ENCODE peak calls at places on chromosomes 4 and X, in eight cellular contexts. Z is progenitor cell of endocrine pancreas; O is activated naive CD4-positive, alpha-beta T cell; A is AG09309; I is HEK293T; X is prostate gland; S is anterior cingulate cortex; L is heart right ventricle. J is an unnamed sample.
A peak's percentile ranks its signal among the peaks of the same experiment; 100 is the strongest.

GRCh38 chr4:156959298-156959702 is 12.3 kb downstream of the PDGFC start:
- DNase-seq in S (no peak), Z (no peak), X (no peak), I (peak; percentile 24), A (peak; percentile 86), L (no peak), O (no peak), J (peak; percentile 80)

GRCh38 chr4:7892212-7893019 is 47.2 kb downstream of the AFAP1 start:
- DNase-seq in X (no peak), Z (no peak), L (no peak), O (no peak), S (no peak), A (peak; percentile 82), I (no peak), J (no peak)

GRCh38 chr4:39044947-39045734 is 12.9 kb upstream of the TMEM156 start:
- DNase-seq in X (no peak), L (peak; percentile 15), Z (no peak), S (peak; percentile 20), O (peak; percentile 43), I (peak; percentile 31), A (no peak), J (no peak)

GRCh38 chr4:161404346-161405110 is 759.3 kb downstream of the FSTL5 start:
- DNase-seq in Z (no peak), O (no peak), X (no peak), A (no peak), S (no peak), L (no peak), I (no peak), J (peak; percentile 37)

GRCh38 chr4:173507471-173508385 is 22.3 kb downstream of the HAND2 start:
- DNase-seq in L (no peak), S (no peak), O (no peak), A (no peak), I (no peak), X (no peak), Z (peak; percentile 9), J (no peak)

GRCh38 chrX:154002215-154002719 is 17.4 kb downstream of the IRAK1 start:
- DNase-seq in L (no peak), I (no peak), X (no peak), S (peak; percentile 37), Z (no peak), A (peak; percentile 57), O (no peak), J (peak; percentile 9)

GRCh38 chr4:106366026-106366425 is 2.6 kb downstream of the GIMD1 start:
- DNase-seq in L (no peak), Z (no peak), O (no peak), A (no peak), X (no peak), I (no peak), S (no peak), J (peak; percentile 3)

GRCh38 chrX:24020280-24020876 is 6.6 kb downstream of the KLHL15 start:
- DNase-seq in A (no peak), I (no peak), O (no peak), Z (no peak), L (no peak), X (no peak), S (no peak), J (no peak)

GRCh38 chr4:136637071-136637777 is 895.1 kb downstream of the PCDH18 start:
- DNase-seq in I (peak; percentile 19), Z (no peak), X (no peak), S (no peak), L (no peak), O (no peak), A (no peak), J (peak; percentile 28)

GRCh38 chr4:94757192-94758140 is at the start of gene BMPR1B:
- DNase-seq in L (no peak), O (no peak), X (peak; percentile 14), A (peak; percentile 35), I (peak; percentile 62), Z (peak; percentile 39), S (peak; percentile 23), J (peak; percentile 65)

GRCh38 chr4:1318046-1318375 is 28.3 kb downstream of the MAEA start:
- DNase-seq in S (no peak), I (no peak), L (no peak), Z (no peak), O (no peak), X (no peak), A (no peak), J (no peak)

GRCh38 chrX:100880368-100880767 is 6.2 kb upstream of the NOX1 start:
- DNase-seq in S (no peak), X (no peak), L (no peak), A (no peak), Z (no peak), O (no peak), I (no peak), J (peak; percentile 9)

GRCh38 chr4:145524535-145524934 is 42.9 kb downstream of the SMAD1 start:
- DNase-seq in L (no peak), X (no peak), A (no peak), I (no peak), Z (no peak), S (no peak), O (no peak), J (no peak)

GRCh38 chr4:100828986-100829685 is 311.3 kb upstream of the EMCN start:
- DNase-seq in S (no peak), O (no peak), L (no peak), X (no peak), I (no peak), Z (no peak), A (peak; percentile 7), J (peak; percentile 70)

GRCh38 chrX:49172280-49172780 is 632 bp downstream of the PLP2 start:
- DNase-seq in O (peak; percentile 43), I (no peak), X (peak; percentile 58), A (no peak), L (peak; percentile 39), S (peak; percentile 14), Z (no peak), J (peak; percentile 64)

GRCh38 chrX:24241822-24242648 is 71.8 kb downstream of the SUPT20HL2 start:
- DNase-seq in I (peak; percentile 67), S (no peak), A (no peak), Z (no peak), L (peak; percentile 32), X (no peak), O (no peak), J (peak; percentile 49)

GRCh38 chrX:21374994-21375794 is 976 bp downstream of the CNKSR2 start:
- DNase-seq in S (no peak), O (peak; percentile 2), Z (peak; percentile 26), L (no peak), I (no peak), A (no peak), X (no peak), J (no peak)

GRCh38 chr4:138643827-138644226 is 371.8 kb upstream of the NOCT start:
- DNase-seq in I (no peak), S (no peak), A (peak; percentile 46), X (no peak), L (no peak), Z (no peak), O (no peak), J (no peak)

GRCh38 chr4:105637409-105638258 is 70.9 kb downstream of the INTS12 start:
- DNase-seq in S (peak; percentile 65), O (no peak), L (peak; percentile 63), Z (no peak), X (peak; percentile 42), I (peak; percentile 20), A (no peak), J (no peak)

GRCh38 chr4:83828601-83829000 is 292.7 kb downstream of the GPAT3 start:
- DNase-seq in X (no peak), O (no peak), A (no peak), L (no peak), I (no peak), Z (no peak), S (no peak), J (no peak)

GRCh38 chr4:110088670-110089069 is 109.7 kb downstream of the ELOVL6 start:
- DNase-seq in X (no peak), S (no peak), A (peak; percentile 31), I (no peak), L (no peak), Z (no peak), O (no peak), J (peak; percentile 49)

GRCh38 chrX:82141942-82142341 is 940.0 kb downstream of the SH3BGRL start:
- DNase-seq in X (no peak), I (no peak), A (no peak), S (no peak), Z (no peak), O (no peak), L (no peak), J (no peak)

GRCh38 chrX:12447448-12448154 is 309.3 kb downstream of the FRMPD4 start:
- DNase-seq in X (peak; percentile 3), S (no peak), A (peak; percentile 85), L (no peak), O (no peak), Z (no peak), I (no peak), J (peak; percentile 80)

GRCh38 chr4:52712172-52712990 is 38.8 kb downstream of the ERVMER34-1 start:
- DNase-seq in S (peak; percentile 99), X (peak; percentile 98), A (peak; percentile 74), I (peak; percentile 96), Z (peak; percentile 96), L (peak; percentile 98), O (peak; percentile 92), J (peak; percentile 98)

GRCh38 chr4:158818595-158818994 is 49.8 kb downstream of the FNIP2 start:
- DNase-seq in A (no peak), O (no peak), S (no peak), I (no peak), X (no peak), L (no peak), Z (no peak), J (no peak)

GRCh38 chr4:109559625-109559982 is 442 bp upstream of the MCUB start:
- DNase-seq in X (no peak), L (peak; percentile 23), A (no peak), I (peak; percentile 33), O (peak; percentile 49), S (no peak), Z (no peak), J (no peak)

GRCh38 chr4:77586953-77587383 is 18.7 kb upstream of the CXCL13 start:
- DNase-seq in O (no peak), L (no peak), A (no peak), X (peak; percentile 57), I (no peak), Z (no peak), S (no peak), J (peak; percentile 87)

GRCh38 chr4:60934896-60935295 is 265.2 kb upstream of the ADGRL3 start:
- DNase-seq in S (no peak), O (no peak), Z (no peak), L (no peak), X (no peak), A (no peak), I (no peak), J (no peak)

GRCh38 chr4:155025762-155026457 is 182.5 kb upstream of the NPY2R start:
- DNase-seq in L (peak; percentile 6), Z (peak; percentile 43), O (no peak), S (no peak), I (peak; percentile 66), A (no peak), X (peak; percentile 10), J (peak; percentile 79)

GRCh38 chr4:57053508-57053907 is 56.7 kb downstream of the IGFBP7 start:
- DNase-seq in Z (no peak), S (no peak), I (no peak), O (no peak), X (no peak), A (no peak), L (no peak), J (no peak)

GRCh38 chr4:10015140-10015753 is 6.0 kb downstream of the SLC2A9 start:
- DNase-seq in S (no peak), X (peak; percentile 44), O (no peak), L (peak; percentile 42), I (no peak), Z (no peak), A (no peak), J (peak; percentile 62)

GRCh38 chrX:15973299-15973698 is 118.7 kb upstream of the AP1S2 start:
- DNase-seq in L (peak; percentile 29), A (no peak), Z (no peak), O (no peak), S (peak; percentile 3), I (peak; percentile 33), X (no peak), J (peak; percentile 66)

J was measured in PC-3.